ENCODE peak calls at places on chromosomes 11 and 22, in six cellular contexts. K is activated T-cell treated with anti-CD3 and anti-CD28 coated beads, Interleukin-2, amount 50 U/mL, for 4 hours; C is hepatocyte; F is GM12892; V is right cardiac atrium; S is LoVo. J is an unnamed sample.

GRCh38 chr22:43185860-43186261 is 1.1 kb downstream of the TTLL12 start:
- DNase-seq in K (no peak), C (peak), F (no peak), V (peak), S (peak), J (peak)

GRCh38 chr11:128190312-128190711 is 397.0 kb downstream of the ETS1 start:
- DNase-seq in K (no peak), C (no peak), F (no peak), V (no peak), S (no peak), J (no peak)

GRCh38 chr22:47091921-47092700 is 329.7 kb downstream of the TBC1D22A start:
- DNase-seq in K (no peak), C (no peak), F (no peak), V (no peak), S (no peak), J (no peak)

GRCh38 chr22:49535126-49535525 is 292.5 kb downstream of the BRD1 start:
- DNase-seq in K (no peak), C (no peak), F (no peak), V (no peak), S (no peak), J (no peak)

GRCh38 chr11:134557571-134558257 is 145.7 kb upstream of the B3GAT1 start:
- DNase-seq in K (no peak), C (no peak), F (no peak), V (no peak), S (no peak), J (no peak)

GRCh38 chr11:134015541-134015940 is 53.3 kb upstream of the JAM3 start:
- DNase-seq in K (no peak), C (no peak), F (no peak), V (no peak), S (no peak), J (no peak)

GRCh38 chr11:70191495-70192140 is 11.5 kb upstream of the FADD start:
- DNase-seq in K (peak), C (peak), F (peak), V (peak), S (peak), J (peak)

GRCh38 chr22:47629791-47630655 is 867.6 kb downstream of the TBC1D22A start:
- DNase-seq in K (no peak), C (no peak), F (no peak), V (no peak), S (no peak), J (no peak)

GRCh38 chr11:20933958-20934357 is 264.6 kb downstream of the NELL1 start:
- DNase-seq in K (no peak), C (no peak), F (no peak), V (no peak), S (no peak), J (no peak)

GRCh38 chr11:117872420-117872961 is 4.0 kb downstream of the FXYD6 start:
- DNase-seq in K (no peak), C (no peak), F (no peak), V (no peak), S (no peak), J (no peak)

GRCh38 chr11:31397239-31397834 is 27.7 kb downstream of the DNAJC24 start:
- DNase-seq in K (no peak), C (peak), F (no peak), V (no peak), S (peak), J (peak)

GRCh38 chr11:64334764-64335741 is 5.0 kb upstream of the CCDC88B start:
- DNase-seq in K (no peak), C (peak), F (peak), V (no peak), S (peak), J (peak)

J was measured in small intestine.